ENCODE peak calls at places on chromosomes 6 and 20, in four cellular contexts. P, Y, A and L are unnamed samples.

GRCh38 chr6:159065091-159065490 is 20.3 kb upstream of the TAGAP start:
- DNase-seq in P (no peak), Y (no peak), A (no peak), L (no peak)

GRCh38 chr6:9851541-9852380 is 563.1 kb downstream of the TFAP2A start:
- DNase-seq in P (peak; percentile 21), Y (peak; percentile 27), A (no peak), L (no peak)

GRCh38 chr6:34517966-34518365 is 38.2 kb downstream of the SPDEF start:
- DNase-seq in P (no peak), Y (no peak), A (no peak), L (no peak)

GRCh38 chr20:48600470-48600945 is 227.3 kb downstream of the PREX1 start:
- DNase-seq in P (no peak), Y (no peak), A (no peak), L (no peak)

GRCh38 chr6:57094689-57095088 is 4.7 kb downstream of the ZNF451 start:
- DNase-seq in P (no peak), Y (no peak), A (no peak), L (no peak)

GRCh38 chr20:13200767-13201500 is 20.1 kb upstream of the ISM1 start:
- DNase-seq in P (no peak), Y (no peak), A (no peak), L (no peak)

GRCh38 chr6:130794686-130795085 is 32.5 kb upstream of the SMLR1 start:
- DNase-seq in P (no peak), Y (no peak), A (no peak), L (no peak)

GRCh38 chr6:149925974-149926777 is 3.3 kb upstream of the RAET1G start:
- DNase-seq in P (peak; percentile 90), Y (peak; percentile 51), A (no peak), L (peak; percentile 62)

GRCh38 chr6:23713211-23713610 is 412.8 kb upstream of the NRSN1 start:
- DNase-seq in P (no peak), Y (no peak), A (no peak), L (no peak)

GRCh38 chr6:155377061-155377460 is 62.8 kb upstream of the TFB1M start:
- DNase-seq in P (peak; percentile 88), Y (no peak), A (no peak), L (peak; percentile 39)

GRCh38 chr6:89948876-89949275 is 54.6 kb downstream of the GJA10 start:
- DNase-seq in P (peak; percentile 40), Y (no peak), A (no peak), L (no peak)

GRCh38 chr20:35555951-35556645 is 14.2 kb downstream of the ERGIC3 start:
- DNase-seq in P (no peak), Y (no peak), A (no peak), L (no peak)

GRCh38 chr6:32794510-32794909 is 22.3 kb downstream of the HLA-DOB start:
- DNase-seq in P (no peak), Y (no peak), A (no peak), L (no peak)

GRCh38 chr6:150241751-150242150 is 98.9 kb downstream of the PPP1R14C start:
- DNase-seq in P (no peak), Y (no peak), A (no peak), L (no peak)

GRCh38 chr20:62598761-62599194 is 43.5 kb upstream of the SLCO4A1 start:
- DNase-seq in P (no peak), Y (peak; percentile 84), A (no peak), L (no peak)

GRCh38 chr20:63028461-63028921 is 21.7 kb upstream of the BHLHE23 start:
- DNase-seq in P (no peak), Y (no peak), A (no peak), L (no peak)

GRCh38 chr6:70133246-70133645 is 169.6 kb downstream of the COL9A1 start:
- DNase-seq in P (no peak), Y (no peak), A (no peak), L (no peak)

GRCh38 chr6:161088676-161089328 is 97.2 kb downstream of the MAP3K4 start:
- DNase-seq in P (peak; percentile 31), Y (no peak), A (no peak), L (peak; percentile 28)

GRCh38 chr6:1062786-1063545 is 248.9 kb upstream of the FOXQ1 start:
- DNase-seq in P (peak; percentile 9), Y (no peak), A (no peak), L (no peak)

GRCh38 chr6:45553730-45554344 is 176.1 kb upstream of the SUPT3H start:
- DNase-seq in P (no peak), Y (no peak), A (no peak), L (no peak)

GRCh38 chr6:25889877-25890853 is 16.1 kb upstream of the SLC17A3 start:
- DNase-seq in P (peak; percentile 66), Y (peak; percentile 27), A (no peak), L (peak; percentile 9)

GRCh38 chr6:156359912-156360311 is 417.3 kb upstream of the ARID1B start:
- DNase-seq in P (no peak), Y (no peak), A (no peak), L (no peak)

GRCh38 chr20:2004171-2004570 is 10.3 kb upstream of the PDYN start:
- DNase-seq in P (no peak), Y (no peak), A (no peak), L (no peak)

GRCh38 chr20:19466204-19466928 is 253.9 kb downstream of the SLC24A3 start:
- DNase-seq in P (no peak), Y (no peak), A (no peak), L (no peak)

GRCh38 chr6:27593200-27593818 is 120.4 kb upstream of the ZNF184 start:
- DNase-seq in P (no peak), Y (no peak), A (no peak), L (peak; percentile 4)

GRCh38 chr6:20447157-20447556 is 45.5 kb downstream of the E2F3 start:
- DNase-seq in P (no peak), Y (no peak), A (no peak), L (no peak)

GRCh38 chr6:168193816-168194701 is 115.0 kb upstream of the FRMD1 start:
- DNase-seq in P (no peak), Y (peak; percentile 7), A (no peak), L (no peak)

GRCh38 chr6:43979525-43979924 is 147.7 kb downstream of the MRPL14 start:
- DNase-seq in P (no peak), Y (no peak), A (no peak), L (no peak)

GRCh38 chr6:31473244-31473643 is 24.7 kb upstream of the MICB start:
- DNase-seq in P (no peak), Y (no peak), A (no peak), L (no peak)

GRCh38 chr6:5737460-5737859 is 269.3 kb downstream of the NRN1 start:
- DNase-seq in P (no peak), Y (no peak), A (no peak), L (no peak)

GRCh38 chr20:14332796-14333345 is 4.5 kb downstream of the FLRT3 start:
- DNase-seq in P (no peak), Y (no peak), A (no peak), L (no peak)
- H3K4me3 ChIP-seq in P (no peak overlapping the region), Y (no peak overlapping the region), A (no peak overlapping the region), L (no peak overlapping the region)

GRCh38 chr6:41602422-41602743 is 35.9 kb upstream of the MDFI start:
- DNase-seq in P (no peak), Y (no peak), A (no peak), L (no peak)

GRCh38 chr6:41600499-41601247 is 37.6 kb upstream of the MDFI start:
- DNase-seq in P (no peak), Y (no peak), A (no peak), L (no peak)

GRCh38 chr6:41601248-41601549 is 37.1 kb upstream of the MDFI start:
- DNase-seq in P (no peak), Y (no peak), A (no peak), L (no peak)

GRCh38 chr6:41604006-41604405 is 34.3 kb upstream of the MDFI start:
- DNase-seq in P (no peak), Y (no peak), A (no peak), L (no peak)

DNA sequence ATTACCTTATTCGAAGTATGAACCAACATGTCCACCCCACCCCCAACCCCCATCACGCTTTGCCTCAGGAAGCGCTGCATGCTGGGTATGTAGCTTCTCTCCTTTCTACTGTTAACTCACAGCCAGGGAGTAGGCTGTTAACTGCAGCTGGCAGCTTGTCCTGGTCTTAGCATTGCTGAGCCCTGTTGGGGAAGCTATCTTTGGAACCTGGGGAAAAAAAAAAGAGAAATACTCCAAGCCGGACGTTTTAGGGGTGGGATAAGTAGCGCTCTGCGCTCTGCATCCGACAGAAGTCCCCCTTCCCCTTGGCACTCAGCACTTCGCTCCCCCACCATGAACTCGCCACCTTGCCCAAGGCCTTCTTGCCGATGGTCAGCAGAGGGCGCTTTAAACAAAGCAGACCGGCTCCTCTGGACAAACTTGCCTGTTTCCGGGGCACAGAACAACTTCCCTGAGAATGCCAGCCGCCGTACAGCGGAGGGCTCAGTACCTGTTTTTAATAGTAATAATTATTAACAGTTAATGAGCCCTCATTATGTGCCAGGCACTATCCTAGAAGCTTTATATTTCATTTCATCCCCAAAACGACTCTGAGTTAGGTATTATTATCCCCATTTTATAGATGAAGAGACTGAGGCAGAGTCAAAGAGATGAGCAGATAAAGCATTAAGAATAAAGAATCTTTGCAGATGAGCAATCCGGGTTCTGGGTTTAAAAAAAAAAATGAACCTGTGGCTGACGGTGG is 35.2 kb upstream of the MDFI start:
- DNase-seq in P (peak; percentile 87), Y (peak; percentile 81), A (peak; percentile 24), L (peak; percentile 86)
- TF ChIP-seq EZH2 in P (no peak), Y (no peak), A (no peak), L (no peak)

DNA sequence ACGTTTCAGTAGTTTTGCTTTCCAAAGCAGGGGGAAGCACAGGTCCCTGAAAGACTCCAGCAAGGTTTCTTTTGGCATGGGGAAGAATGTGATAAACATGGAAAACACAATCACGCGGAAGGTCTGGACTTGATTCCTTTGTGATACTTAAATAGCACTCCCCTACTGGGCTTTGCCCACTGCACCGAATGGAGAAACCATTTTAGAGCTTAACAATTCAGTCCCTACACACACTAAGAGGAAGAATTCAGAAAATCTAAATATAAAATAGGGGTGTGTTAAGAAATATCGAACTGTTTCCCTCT is 71.4 kb upstream of the NHSL1 start:
- DNase-seq in P (no peak), Y (no peak), A (no peak), L (peak; percentile 36)
- H3K4me3 ChIP-seq in P (no peak overlapping the region), Y (no peak overlapping the region), A (no peak overlapping the region), L (peak overlapping the region; percentile 37)

DNA sequence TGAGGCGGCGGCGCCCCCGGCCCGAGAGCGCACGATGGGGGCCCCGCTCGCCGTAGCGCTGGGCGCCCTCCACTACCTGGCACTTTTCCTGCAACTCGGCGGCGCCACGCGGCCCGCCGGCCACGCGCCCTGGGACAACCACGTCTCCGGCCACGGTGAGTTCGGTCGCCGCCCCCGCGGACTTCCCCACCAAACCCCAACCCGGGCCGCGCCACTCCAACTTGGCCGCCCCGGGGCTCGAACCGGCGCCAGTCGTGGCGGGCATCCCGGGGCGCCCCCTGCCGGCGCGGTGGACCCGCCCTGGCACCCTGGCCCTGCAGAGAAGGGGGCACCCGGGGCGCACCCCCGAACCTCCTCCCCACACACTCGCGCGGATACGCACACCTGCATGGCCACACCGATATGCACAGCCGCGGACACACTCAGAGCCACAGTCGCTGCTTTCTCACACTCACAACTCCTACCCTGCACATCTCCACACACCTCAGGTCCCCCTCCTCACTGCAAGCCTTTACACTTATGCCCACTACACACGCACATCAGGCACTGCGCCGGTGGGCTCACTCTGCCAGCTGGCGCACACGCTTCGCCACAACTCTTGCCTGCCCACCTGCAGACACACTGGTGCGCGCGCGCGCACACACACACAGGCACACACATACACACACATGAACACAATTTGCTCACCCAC is 535 bp downstream of the VSTM2L start:
- DNase-seq in P (peak; percentile 25), Y (no peak), A (no peak), L (no peak)
- TF ChIP-seq EZH2 in P (no peak), Y (no peak), A (no peak), L (no peak)

GRCh38 chr20:31542963-31543362 is 28.7 kb downstream of the HM13 start:
- DNase-seq in P (no peak), Y (no peak), A (no peak), L (no peak)
- H3K4me3 ChIP-seq in P (no peak overlapping the region), Y (no peak overlapping the region), A (no peak overlapping the region), L (no peak overlapping the region)

GRCh38 chr6:11538799-11539468 is 1.4 kb downstream of the TMEM170B start:
- DNase-seq in P (peak; percentile 3), Y (no peak), A (no peak), L (no peak)
- TF ChIP-seq EZH2 in P (no peak), Y (no peak), A (no peak), L (no peak)